ENCODE peak calls at places on chromosomes 5 and 9, in four cellular contexts. A, C, O and B are unnamed samples. For H3K9me3, the result is how much of the 10 kb centered on the place peaks cover.

GRCh38 chr5:124519396-124519795 is 227.0 kb downstream of the ZNF608 start:
- DNase-seq in O (no peak), A (no peak), C (peak), B (no peak)

GRCh38 chr5:172770374-172770674 is 671 bp downstream of the DUSP1 start:
- DNase-seq in O (no peak), C (peak), A (no peak), B (no peak)

GRCh38 chr5:36570268-36570667 is 36.1 kb upstream of the SLC1A3 start:
- DNase-seq in C (peak), O (no peak), A (no peak), B (no peak)

GRCh38 chr5:84450617-84451414 is 66.1 kb upstream of the EDIL3 start:
- DNase-seq in A (no peak), O (no peak), C (no peak), B (no peak)

GRCh38 chr9:22392523-22392922 is 54.1 kb upstream of the DMRTA1 start:
- DNase-seq in C (no peak), O (no peak), A (no peak), B (no peak)

GRCh38 chr5:135138116-135138850 is 104.3 kb upstream of the PITX1 start:
- DNase-seq in O (no peak), A (no peak), C (no peak), B (no peak)

GRCh38 chr9:137774775-137775386 is 102.7 kb upstream of the CACNA1B start:
- DNase-seq in C (no peak), A (no peak), O (peak), B (no peak)

GRCh38 chr5:34659168-34659567 is 3.0 kb downstream of the RAI14 start:
- DNase-seq in O (no peak), C (no peak), A (no peak), B (no peak)

GRCh38 chr5:134524826-134525686 is at the start of gene JADE2:
- DNase-seq in A (peak), O (peak), C (peak), B (peak)

GRCh38 chr5:90050135-90050534 is 359.4 kb downstream of the CETN3 start:
- DNase-seq in C (no peak), A (no peak), O (no peak), B (no peak)

GRCh38 chr5:136249678-136250266 is 56.8 kb upstream of the SMIM32 start:
- DNase-seq in O (no peak), A (no peak), C (peak), B (no peak)

GRCh38 chr9:37037744-37038640 is 3.9 kb upstream of the PAX5 start:
- DNase-seq in A (no peak), O (no peak), C (no peak), B (no peak)

DNA sequence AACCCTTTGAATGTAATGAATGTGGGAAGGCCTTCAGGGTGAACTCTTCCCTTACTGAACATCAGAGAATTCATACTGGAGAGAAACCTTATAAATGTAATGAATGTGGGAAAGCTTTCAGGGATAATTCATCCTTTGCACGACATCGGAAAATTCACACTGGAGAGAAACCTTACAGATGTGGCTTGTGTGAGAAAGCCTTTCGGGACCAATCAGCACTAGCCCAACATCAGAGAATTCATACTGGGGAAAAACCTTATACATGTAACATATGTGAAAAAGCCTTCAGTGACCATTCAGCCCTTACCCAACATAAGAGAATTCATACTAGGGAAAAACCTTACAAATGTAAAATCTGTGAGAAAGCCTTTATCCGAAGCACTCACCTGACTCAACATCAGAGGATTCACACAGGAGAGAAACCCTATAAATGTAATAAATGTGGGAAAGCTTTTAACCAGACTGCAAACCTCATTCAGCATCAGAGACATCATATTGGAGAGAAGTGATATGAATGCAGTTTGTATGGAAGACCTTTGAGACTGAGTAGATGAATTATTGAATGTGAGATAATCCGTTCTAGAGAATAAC is 24.6 kb downstream of the ZNF454 start:
- DNase-seq in C (no peak), A (no peak), O (no peak), B (no peak)
- H3K9me3 ChIP-seq in C (half or more), A (under half), O (under half), B (under half)

GRCh38 chr5:178385472-178385853 is 152.9 kb upstream of the PHYKPL start:
- DNase-seq in A (no peak), C (no peak), O (peak), B (no peak)
- H3K9me3 ChIP-seq in A (under half), C (under half), O (under half), B (under half)

GRCh38 chr9:135288054-135288453 is 191.5 kb upstream of the PPP1R26 start:
- DNase-seq in C (no peak), O (peak), A (no peak), B (no peak)
- H3K9me3 ChIP-seq in C (under half), O (under half), A (under half), B (under half)

DNA sequence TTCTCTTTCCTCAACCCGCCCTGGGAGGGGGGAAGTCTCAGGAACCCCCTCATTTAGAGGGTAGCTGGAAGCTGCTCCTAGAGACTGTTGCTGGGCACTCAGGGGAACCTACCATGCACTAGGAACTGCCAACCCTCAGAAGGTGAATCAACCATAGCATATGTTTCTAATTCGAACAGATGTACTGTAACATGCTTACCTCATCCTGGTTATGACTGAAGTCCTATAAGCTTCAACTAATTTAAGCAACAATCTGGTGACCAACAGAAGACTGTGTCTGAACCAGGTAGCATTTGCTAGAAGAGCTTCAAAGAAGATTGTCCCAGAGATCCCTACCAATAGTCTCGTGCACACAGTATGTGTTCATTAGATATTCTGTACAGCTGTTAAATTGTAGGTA is 5.7 kb upstream of the PRDM6 start:
- DNase-seq in A (no peak), C (no peak), O (no peak), B (no peak)
- H3K9me3 ChIP-seq in A (under half), C (under half), O (under half), B (under half)

GRCh38 chr9:134259708-134260107 is 66.5 kb upstream of the RXRA start:
- DNase-seq in O (no peak), C (no peak), A (no peak), B (no peak)
- H3K9me3 ChIP-seq in O (under half), C (under half), A (under half), B (under half)

GRCh38 chr5:137498736-137499505 is at the start of gene SPOCK1:
- DNase-seq in C (peak), A (peak), O (peak), B (peak)
- H3K9me3 ChIP-seq in C (under half), A (under half), O (under half), B (under half)

GRCh38 chr5:38534122-38534408 is 22.4 kb downstream of the LIFR start:
- DNase-seq in C (no peak), A (no peak), O (no peak), B (no peak)

GRCh38 chr5:38533286-38534121 is 22.9 kb downstream of the LIFR start:
- DNase-seq in O (no peak), C (no peak), A (no peak), B (no peak)

GRCh38 chr5:38531518-38531917 is 24.9 kb downstream of the LIFR start:
- DNase-seq in A (no peak), C (no peak), O (no peak), B (no peak)

GRCh38 chr5:38529955-38530644 is 26.3 kb downstream of the LIFR start:
- DNase-seq in A (no peak), C (peak), O (no peak), B (no peak)

GRCh38 chr5:38532165-38532669 is 24.2 kb downstream of the LIFR start:
- DNase-seq in C (no peak), O (no peak), A (no peak), B (no peak)
- H3K9me3 ChIP-seq in C (under half), O (under half), A (under half), B (under half)

DNA sequence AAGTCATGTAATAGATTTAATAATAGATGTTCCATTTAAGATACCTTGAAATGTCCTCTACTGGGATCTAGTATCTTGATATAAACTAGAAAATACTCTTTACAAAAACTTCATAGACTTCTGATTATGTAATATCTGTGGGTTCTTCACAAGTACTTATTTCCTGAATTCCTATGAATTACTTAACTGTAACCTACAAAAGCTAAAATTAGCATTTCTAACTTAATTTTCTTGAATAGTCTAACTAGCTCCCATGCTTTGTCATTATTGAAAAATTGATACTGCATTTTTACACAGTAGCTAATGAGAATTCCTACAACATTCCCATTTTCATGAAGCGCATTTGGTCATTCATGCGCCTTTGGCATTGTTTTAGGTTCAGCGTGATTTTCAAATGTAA is 1828.2 kb downstream of the MAT2B start:
- DNase-seq in C (no peak), A (no peak), O (no peak), B (no peak)
- H3K9me3 ChIP-seq in C (under half), A (under half), O (under half), B (under half)

DNA sequence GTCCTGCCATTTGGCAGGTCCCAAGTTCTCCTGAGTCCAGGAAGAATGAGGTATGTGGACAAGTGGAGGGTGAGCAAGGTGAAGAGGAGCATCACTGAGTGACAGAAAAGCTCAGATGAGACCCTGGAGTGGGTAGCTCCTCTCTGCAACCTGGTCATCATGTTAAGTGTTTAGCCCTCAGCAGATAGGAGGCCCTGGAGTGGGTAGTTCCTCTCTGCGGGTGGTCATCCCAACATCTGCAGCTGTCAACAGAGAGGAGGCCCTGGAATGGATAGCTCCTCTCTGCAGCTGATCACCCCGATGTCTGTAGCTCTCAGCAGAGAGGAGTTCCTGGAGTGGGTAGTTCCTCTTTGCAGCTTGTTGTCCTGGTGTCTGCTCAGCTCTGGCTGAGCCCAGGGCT is 48.4 kb downstream of the NDUFAF2 start:
- DNase-seq in A (no peak), C (no peak), O (no peak), B (no peak)
- H3K9me3 ChIP-seq in A (under half), C (under half), O (under half), B (under half)